ENCODE peak calls at places on chromosomes 5 and 9, in six cellular contexts. E is left cardiac atrium, G is Calu3, U is NCI-H1417, B is left lung, H is NCI-H774. P is an unnamed sample.

GRCh38 chr9:110059461-110059860 is 148.5 kb downstream of the C9orf152 start:
- DNase-seq in E (no peak), B (no peak), H (no peak), U (no peak), G (no peak), P (no peak)

GRCh38 chr9:4297151-4297794 is 2.6 kb downstream of the GLIS3 start:
- DNase-seq in E (peak), H (peak), B (peak), G (peak), U (no peak), P (no peak)

GRCh38 chr5:119322948-119323629 is 32.7 kb upstream of the TNFAIP8 start:
- DNase-seq in H (no peak), G (no peak), U (no peak), E (no peak), B (no peak), P (no peak)

GRCh38 chr5:141807732-141808131 is 70.5 kb downstream of the PCDH1 start:
- DNase-seq in E (no peak), U (no peak), B (no peak), H (no peak), G (no peak), P (no peak)

GRCh38 chr9:113566011-113566711 is 102.6 kb downstream of the RGS3 start:
- DNase-seq in H (no peak), G (no peak), B (no peak), E (no peak), U (no peak), P (no peak)

GRCh38 chr9:117782931-117783788 is 79.0 kb downstream of the TLR4 start:
- DNase-seq in U (peak), G (peak), B (peak), E (peak), H (peak), P (peak)

GRCh38 chr9:137305788-137306545 is 3.9 kb upstream of the NRARP start:
- DNase-seq in B (peak), G (no peak), U (no peak), H (no peak), E (peak), P (no peak)

GRCh38 chr5:39076757-39077475 is 2.7 kb upstream of the RICTOR start:
- DNase-seq in G (no peak), B (no peak), E (no peak), H (no peak), U (no peak), P (no peak)

GRCh38 chr5:58322453-58322852 is 137.4 kb downstream of the PLK2 start:
- DNase-seq in B (no peak), U (no peak), G (no peak), H (no peak), E (no peak), P (no peak)

GRCh38 chr9:116336133-116336862 is 182.7 kb downstream of the PAPPA start:
- DNase-seq in U (no peak), E (no peak), G (no peak), H (no peak), B (no peak), P (no peak)

GRCh38 chr9:33619666-33620404 is 95.8 kb downstream of the ANKRD18B start:
- DNase-seq in E (no peak), G (no peak), H (no peak), B (no peak), U (no peak), P (peak)

GRCh38 chr9:2494571-2494970 is 127.0 kb upstream of the VLDLR start:
- DNase-seq in B (no peak), G (no peak), E (no peak), U (no peak), H (no peak), P (no peak)

GRCh38 chr9:2340046-2340760 is 281.4 kb upstream of the VLDLR start:
- DNase-seq in U (no peak), B (no peak), G (no peak), H (no peak), E (no peak), P (no peak)

GRCh38 chr5:68661237-68661636 is 432.6 kb upstream of the SLC30A5 start:
- DNase-seq in U (peak), E (no peak), G (peak), H (no peak), B (no peak), P (no peak)

GRCh38 chr5:51053361-51053760 is 329.9 kb upstream of the ISL1 start:
- DNase-seq in B (no peak), U (no peak), E (no peak), H (no peak), G (no peak), P (no peak)

GRCh38 chr9:70121818-70122436 is 78.3 kb downstream of the MAMDC2 start:
- DNase-seq in H (no peak), U (no peak), G (no peak), B (no peak), E (no peak), P (no peak)

GRCh38 chr9:92642599-92642998 is 27.3 kb downstream of the IPPK start:
- DNase-seq in E (no peak), H (no peak), U (no peak), G (no peak), B (peak), P (no peak)

GRCh38 chr9:114072181-114073140 is 5.6 kb downstream of the AMBP start:
- DNase-seq in H (no peak), B (peak), U (no peak), G (no peak), E (peak), P (no peak)

GRCh38 chr9:7174301-7174700 is 416.5 kb downstream of the KDM4C start:
- DNase-seq in H (no peak), B (no peak), U (no peak), G (no peak), E (no peak), P (no peak)

GRCh38 chr9:130857864-130858730 is 23.0 kb downstream of the ABL1 start:
- DNase-seq in H (no peak), G (no peak), U (no peak), E (peak), B (no peak), P (no peak)

GRCh38 chr5:132776077-132776931 is 735 bp downstream of the SEPTIN8 start:
- DNase-seq in B (no peak), H (no peak), E (no peak), G (peak), U (no peak), P (no peak)

GRCh38 chr5:168048486-168048885 is 243.0 kb upstream of the WWC1 start:
- DNase-seq in G (no peak), U (no peak), E (no peak), B (no peak), H (no peak), P (no peak)

GRCh38 chr5:156920042-156920860 is 42.8 kb downstream of the TIMD4 start:
- DNase-seq in E (no peak), G (peak), H (no peak), B (no peak), U (no peak), P (no peak)

GRCh38 chr5:143390941-143391340 is 12.5 kb downstream of the NR3C1 start:
- DNase-seq in H (no peak), E (no peak), G (no peak), U (no peak), B (no peak), P (no peak)

GRCh38 chr5:157265714-157266285 is at the start of gene CYFIP2:
- DNase-seq in U (peak), B (peak), E (peak), G (peak), H (peak), P (no peak)

GRCh38 chr9:99906403-99907207 is at the start of gene STX17:
- DNase-seq in G (peak), H (peak), E (peak), B (peak), U (peak), P (peak)

GRCh38 chr5:103424453-103425205 is 138.0 kb downstream of the NUDT12 start:
- DNase-seq in E (no peak), G (no peak), U (no peak), H (no peak), B (no peak), P (no peak)

GRCh38 chr5:164345173-164345572 is 839.8 kb downstream of the MAT2B start:
- DNase-seq in E (peak), U (no peak), B (peak), G (peak), H (peak), P (no peak)

GRCh38 chr9:95570150-95570549 is 53.4 kb upstream of the PTCH1 start:
- DNase-seq in G (no peak), U (no peak), E (no peak), B (peak), H (no peak), P (no peak)

GRCh38 chr5:766666-767431 is 17.7 kb downstream of the ZDHHC11B start:
- DNase-seq in U (no peak), G (no peak), H (no peak), E (no peak), B (peak), P (no peak)

P was measured in smooth muscle cell of the brain vasculature.